ENCODE peak calls at places on chromosomes 1 and 21, in ten cellular contexts. Y, O, T, H, V, Q, F, L, M and E are unnamed samples.

GRCh38 chr1:208238710-208239517 is 5.3 kb downstream of the PLXNA2 start:
- DNase-seq in M (no peak), Q (no peak), F (no peak), H (no peak), O (peak), Y (no peak), T (no peak), L (no peak), V (no peak), E (no peak)

GRCh38 chr1:110341146-110341871 is 2.1 kb downstream of the RBM15 start:
- DNase-seq in H (no peak), Y (no peak), L (no peak), M (no peak), O (no peak), F (no peak), V (no peak), T (no peak), Q (no peak), E (no peak)

GRCh38 chr1:64061430-64062104 is 141.9 kb upstream of the UBE2U start:
- DNase-seq in T (no peak), L (no peak), V (no peak), F (no peak), M (no peak), H (no peak), Y (no peak), O (no peak), Q (no peak), E (no peak)

GRCh38 chr1:44217809-44218410 is 4.6 kb downstream of the DMAP1 start:
- DNase-seq in Y (peak), M (peak), V (peak), H (peak), Q (no peak), O (peak), F (peak), L (peak), T (peak), E (peak)

GRCh38 chr1:210568631-210569030 is 239.9 kb downstream of the HHAT start:
- DNase-seq in Y (no peak), O (no peak), M (no peak), F (no peak), V (no peak), Q (no peak), L (no peak), T (no peak), H (no peak), E (no peak)

GRCh38 chr1:61872206-61872605 is 129.9 kb downstream of the PATJ start:
- DNase-seq in Q (no peak), Y (no peak), L (no peak), F (no peak), T (no peak), O (no peak), H (no peak), M (no peak), V (no peak), E (no peak)

GRCh38 chr21:45449658-45450502 is 44.9 kb downstream of the COL18A1 start:
- DNase-seq in O (no peak), H (no peak), V (no peak), L (no peak), F (no peak), Q (no peak), T (no peak), M (no peak), Y (no peak), E (no peak)

GRCh38 chr1:84653130-84653680 is 37.1 kb downstream of the SSX2IP start:
- DNase-seq in V (no peak), L (no peak), Y (no peak), H (no peak), O (no peak), M (no peak), T (no peak), Q (no peak), F (no peak), E (no peak)

GRCh38 chr1:196608401-196609113 is at the start of gene KCNT2:
- DNase-seq in T (no peak), V (peak), Q (peak), O (peak), L (peak), F (no peak), M (no peak), H (peak), Y (peak), E (no peak)

GRCh38 chr1:242184955-242185354 is 186.1 kb upstream of the MAP1LC3C start:
- DNase-seq in O (no peak), L (peak), H (no peak), Q (no peak), M (no peak), V (no peak), Y (no peak), T (no peak), F (no peak), E (no peak)